ENCODE peak calls at places on chromosome 4, in seven cellular contexts. L is MM.1S, U is cardiac muscle cell, A is psoas muscle, G is K562, M is adipocyte, Z is lung. C is an unnamed sample.

GRCh38 chr4:176123710-176124407 is 58.2 kb downstream of the WDR17 start:
- DNase-seq in L (peak; percentile 84), U (peak; percentile 20), A (no peak), G (peak; percentile 4), M (peak; percentile 38), Z (no peak), C (peak; percentile 25)

GRCh38 chr4:59094505-59094904 is 1984.3 kb upstream of the IGFBP7 start:
- DNase-seq in L (no peak), U (no peak), A (no peak), G (no peak), M (no peak), Z (no peak), C (peak; percentile 26)

GRCh38 chr4:1038948-1039492 is 27.6 kb downstream of the FGFRL1 start:
- DNase-seq in L (no peak), U (no peak), A (no peak), G (no peak), M (no peak), Z (no peak), C (no peak)

GRCh38 chr4:80202190-80202711 is 4.9 kb downstream of the PRDM8 start:
- DNase-seq in L (peak; percentile 45), U (peak; percentile 79), A (peak; percentile 91), G (no peak), M (peak; percentile 93), Z (peak; percentile 84), C (peak; percentile 92)

GRCh38 chr4:24211821-24212220 is 322.0 kb upstream of the PPARGC1A start:
- DNase-seq in L (no peak), U (peak; percentile 73), A (no peak), G (no peak), M (no peak), Z (no peak), C (no peak)

GRCh38 chr4:119130365-119131065 is 5.1 kb upstream of the MYOZ2 start:
- DNase-seq in L (no peak), U (peak; percentile 85), A (no peak), G (no peak), M (no peak), Z (no peak), C (no peak)

GRCh38 chr4:3499710-3500109 is 32.5 kb downstream of the LRPAP1 start:
- DNase-seq in L (no peak), U (no peak), A (no peak), G (no peak), M (no peak), Z (no peak), C (no peak)

GRCh38 chr4:95155759-95156451 is 392.9 kb downstream of the UNC5C start:
- DNase-seq in L (peak; percentile 42), U (peak; percentile 69), A (no peak), G (peak; percentile 50), M (peak; percentile 84), Z (no peak), C (peak; percentile 27)

GRCh38 chr4:2059034-2059725 is at the start of gene NAT8L:
- DNase-seq in L (no peak), U (peak; percentile 27), A (peak; percentile 69), G (peak; percentile 75), M (peak; percentile 60), Z (no peak), C (peak; percentile 92)

GRCh38 chr4:71290481-71290880 is 48.3 kb upstream of the SLC4A4 start:
- DNase-seq in L (no peak), U (no peak), A (no peak), G (no peak), M (no peak), Z (no peak), C (no peak)

GRCh38 chr4:177667687-177668086 is 225.4 kb upstream of the AGA start:
- DNase-seq in L (no peak), U (no peak), A (no peak), G (no peak), M (no peak), Z (no peak), C (no peak)

GRCh38 chr4:145179201-145179860 is 1.1 kb downstream of the OTUD4 start:
- DNase-seq in L (peak; percentile 88), U (peak; percentile 63), A (peak; percentile 81), G (peak; percentile 77), M (peak; percentile 82), Z (peak; percentile 74), C (peak; percentile 69)

GRCh38 chr4:16264798-16265197 is 38.5 kb upstream of the TAPT1 start:
- DNase-seq in L (peak; percentile 55), U (peak; percentile 70), A (no peak), G (peak; percentile 34), M (peak; percentile 80), Z (peak; percentile 17), C (peak; percentile 21)

GRCh38 chr4:87011340-87012034 is 76.7 kb downstream of the AFF1 start:
- DNase-seq in L (no peak), U (peak; percentile 90), A (no peak), G (peak; percentile 59), M (peak; percentile 82), Z (no peak), C (no peak)

GRCh38 chr4:37685726-37686372 is 327 bp downstream of the RELL1 start:
- DNase-seq in L (peak; percentile 54), U (peak; percentile 46), A (peak; percentile 79), G (peak; percentile 47), M (peak; percentile 89), Z (peak; percentile 48), C (peak; percentile 80)

GRCh38 chr4:24093446-24093845 is 203.6 kb upstream of the PPARGC1A start:
- DNase-seq in L (no peak), U (no peak), A (no peak), G (no peak), M (no peak), Z (no peak), C (no peak)

GRCh38 chr4:88341227-88342192 is 37.1 kb upstream of the HERC6 start:
- DNase-seq in L (no peak), U (peak; percentile 93), A (no peak), G (no peak), M (peak; percentile 77), Z (no peak), C (no peak)

GRCh38 chr4:31370866-31371465 is 650.8 kb downstream of the PCDH7 start:
- DNase-seq in L (peak; percentile 73), U (peak; percentile 61), A (no peak), G (peak; percentile 19), M (peak; percentile 86), Z (no peak), C (peak; percentile 34)

GRCh38 chr4:85548116-85548515 is 73.2 kb downstream of the ARHGAP24 start:
- DNase-seq in L (no peak), U (no peak), A (no peak), G (no peak), M (no peak), Z (no peak), C (no peak)

GRCh38 chr4:183343730-183344129 is 21.5 kb upstream of the CLDN24 start:
- DNase-seq in L (no peak), U (no peak), A (no peak), G (no peak), M (no peak), Z (no peak), C (no peak)

GRCh38 chr4:147328189-147328588 is 152.7 kb upstream of the EDNRA start:
- DNase-seq in L (no peak), U (no peak), A (no peak), G (no peak), M (no peak), Z (no peak), C (no peak)

GRCh38 chr4:108465886-108466491 is 154.4 kb upstream of the RPL34 start:
- DNase-seq in L (no peak), U (no peak), A (no peak), G (no peak), M (no peak), Z (no peak), C (no peak)

DNA sequence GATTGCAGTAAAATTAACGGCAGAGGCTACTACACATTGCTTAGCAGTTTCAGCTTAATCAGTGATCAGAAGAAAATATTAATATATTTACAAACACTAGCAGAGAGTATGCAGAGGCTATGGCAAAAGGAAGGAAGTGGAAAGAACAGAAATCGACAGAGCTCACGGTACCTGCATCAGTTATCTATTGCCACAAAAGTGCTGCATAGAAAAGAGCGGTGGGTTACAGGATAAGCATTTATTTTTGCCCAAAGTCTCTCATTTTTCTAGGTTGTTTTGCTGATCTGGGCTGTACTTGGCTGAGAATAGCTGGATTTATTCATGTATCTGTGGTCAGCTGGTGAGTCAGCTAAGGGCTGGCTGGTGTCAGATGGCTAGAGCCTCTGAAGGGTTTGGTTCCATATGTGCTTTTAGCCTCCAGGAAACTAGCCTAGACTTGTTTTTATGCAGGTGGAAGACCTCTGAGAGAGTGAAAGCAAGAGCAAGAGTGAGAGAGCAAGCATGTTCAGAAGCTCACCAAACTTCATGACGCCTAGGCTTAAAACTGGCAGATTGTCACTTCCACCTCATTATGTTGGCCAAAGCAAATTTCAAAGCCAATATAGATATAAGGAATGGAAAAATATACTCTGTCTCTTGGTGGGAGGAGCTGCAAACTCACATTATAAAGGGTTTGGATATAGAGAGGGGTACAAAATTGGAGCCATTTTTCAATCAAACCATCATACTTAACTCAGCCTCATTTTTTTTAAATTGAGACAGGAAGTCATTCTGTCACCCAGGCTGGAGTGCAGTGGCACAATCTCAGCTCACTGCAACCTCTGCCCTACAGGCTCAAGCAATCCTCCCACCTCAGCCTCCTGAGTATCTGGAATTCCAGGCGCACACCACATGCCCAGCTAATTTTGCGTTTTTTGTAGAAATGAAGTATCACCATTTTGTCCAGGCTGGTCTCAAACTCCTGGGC is 153.2 kb upstream of the RPL34 start:
- DNase-seq in L (peak; percentile 98), U (peak; percentile 52), A (no peak), G (no peak), M (peak; percentile 73), Z (no peak), C (no peak)
- H3K4me3 ChIP-seq in L (peak overlapping the region; percentile 30), U (no peak overlapping the region), A (no peak overlapping the region), G (no peak overlapping the region), M (no peak overlapping the region), Z (no peak overlapping the region), C (no peak overlapping the region)

DNA sequence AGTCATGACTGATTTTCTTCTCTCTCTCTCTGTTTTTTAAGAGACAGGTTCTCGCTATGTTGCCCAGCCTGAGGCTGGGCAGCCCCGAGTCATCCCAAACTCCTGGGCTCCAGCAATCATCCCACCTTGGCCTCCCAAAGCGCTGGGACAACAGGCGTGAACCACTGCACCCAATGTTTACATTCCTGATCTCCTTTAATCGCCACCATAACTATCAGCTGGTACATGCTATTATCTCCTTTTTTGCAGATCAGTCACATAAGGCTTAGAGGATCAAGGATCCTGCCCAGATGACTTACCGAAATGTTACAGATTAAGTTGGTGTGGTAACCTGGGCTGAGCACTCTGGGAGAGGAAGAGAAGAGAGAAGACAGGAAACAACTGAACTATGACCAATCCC is 1.5 kb upstream of the USP46 start:
- DNase-seq in L (no peak), U (no peak), A (no peak), G (no peak), M (no peak), Z (no peak), C (no peak)
- H3K27me3 ChIP-seq in L (no peaks in the 10 kb centered on the region), U (no peaks in the 10 kb centered on the region), A (no peaks in the 10 kb centered on the region), G (no peaks in the 10 kb centered on the region), M (no peaks in the 10 kb centered on the region), Z (no peaks in the 10 kb centered on the region), C (peaks cover 5% of the 10 kb centered on the region)

GRCh38 chr4:173264245-173264959 is 69.8 kb downstream of the HMGB2 start:
- DNase-seq in L (peak; percentile 90), U (peak; percentile 82), A (no peak), G (peak; percentile 76), M (peak; percentile 62), Z (peak; percentile 32), C (no peak)
- H3K4me3 ChIP-seq in L (peak overlapping the region; percentile 35), U (no peak overlapping the region), A (no peak overlapping the region), G (no peak overlapping the region), M (no peak overlapping the region), Z (no peak overlapping the region), C (no peak overlapping the region)

DNA sequence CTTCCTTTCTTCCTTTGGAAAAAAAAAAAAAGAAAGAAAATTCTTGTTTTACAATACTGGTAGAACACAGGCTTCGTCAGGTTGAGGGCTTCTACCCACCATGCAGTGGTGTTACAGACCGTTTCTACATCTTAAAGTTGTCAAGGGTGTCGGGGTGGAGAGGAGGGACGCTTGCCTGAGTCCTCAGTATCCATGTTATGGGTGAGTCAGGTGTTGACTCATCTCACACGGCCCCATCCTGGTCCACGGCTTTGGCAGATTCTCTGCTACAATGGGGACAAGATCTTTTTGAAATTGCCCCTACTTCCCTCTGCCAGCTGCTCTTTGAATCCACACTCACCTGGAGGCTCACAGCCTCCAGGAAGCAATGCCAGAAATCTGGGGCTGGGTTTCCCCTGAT is 310.3 kb upstream of the ZFP42 start:
- DNase-seq in L (no peak), U (no peak), A (no peak), G (no peak), M (no peak), Z (no peak), C (no peak)
- H3K27me3 ChIP-seq in L (no peaks in the 10 kb centered on the region), U (peaks cover 8% of the 10 kb centered on the region), A (no peaks in the 10 kb centered on the region), G (no peaks in the 10 kb centered on the region), M (no peaks in the 10 kb centered on the region), Z (no peaks in the 10 kb centered on the region), C (no peaks in the 10 kb centered on the region)